ENCODE peak calls at places on chromosomes 7 and 10, in six cellular contexts. U, P, A, I, O and C are unnamed samples.

GRCh38 chr7:134174797-134175261 is 47.7 kb downstream of the LRGUK start:
- DNase-seq in U (no peak), P (no peak), A (no peak), I (no peak), O (no peak), C (no peak)

GRCh38 chr7:150340024-150340749 is 1.2 kb downstream of the RARRES2 start:
- DNase-seq in U (peak), P (no peak), A (peak), I (no peak), O (no peak), C (peak)

GRCh38 chr10:19929466-19930140 is 113.4 kb downstream of the PLXDC2 start:
- DNase-seq in U (no peak), P (no peak), A (no peak), I (no peak), O (no peak), C (no peak)

GRCh38 chr10:8037199-8037801 is 17.2 kb upstream of the GATA3 start:
- DNase-seq in U (no peak), P (no peak), A (no peak), I (no peak), O (no peak), C (no peak)

GRCh38 chr10:122265896-122266295 is 5.2 kb upstream of the BTBD16 start:
- DNase-seq in U (no peak), P (peak), A (no peak), I (no peak), O (no peak), C (peak)

GRCh38 chr10:113071446-113071845 is 121.4 kb downstream of the TCF7L2 start:
- DNase-seq in U (peak), P (no peak), A (peak), I (peak), O (peak), C (no peak)

GRCh38 chr7:10838205-10838604 is 135.5 kb upstream of the PHF14 start:
- DNase-seq in U (no peak), P (no peak), A (no peak), I (no peak), O (no peak), C (no peak)

GRCh38 chr7:28081016-28081415 is 99.6 kb downstream of the JAZF1 start:
- DNase-seq in U (peak), P (no peak), A (no peak), I (no peak), O (peak), C (no peak)

GRCh38 chr7:81127991-81128390 is 209.1 kb upstream of the SEMA3C start:
- DNase-seq in U (no peak), P (no peak), A (no peak), I (no peak), O (no peak), C (no peak)

GRCh38 chr10:36683421-36683820 is 442.0 kb upstream of the ANKRD30A start:
- DNase-seq in U (no peak), P (no peak), A (no peak), I (no peak), O (no peak), C (no peak)

DNA sequence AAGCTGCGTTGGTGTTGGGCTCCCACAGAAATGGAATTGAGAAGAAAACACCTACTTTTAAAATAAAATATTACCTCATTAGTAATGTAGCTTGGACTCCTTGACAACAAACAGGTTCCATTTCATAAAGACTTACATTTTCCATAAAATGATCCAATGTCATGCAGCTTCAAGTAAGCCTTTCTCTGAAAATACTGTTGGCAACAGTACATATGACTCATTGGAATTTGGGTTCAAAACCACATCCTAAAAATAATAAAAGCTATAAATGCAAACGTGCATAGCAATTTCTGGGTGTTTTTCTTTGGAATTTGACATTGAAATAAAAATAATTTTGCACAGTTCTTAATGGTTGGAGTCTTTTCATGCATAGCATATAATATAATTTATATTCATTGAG is 47.9 kb downstream of the FHIP2A start:
- DNase-seq in U (no peak), P (no peak), A (no peak), I (no peak), O (no peak), C (no peak)
- TF ChIP-seq POLR2AphosphoS5 in U (no peak), P (no peak), A (no peak), I (no peak), O (peak), C (no peak)

GRCh38 chr10:99369551-99369950 is 40.4 kb downstream of the CNNM1 start:
- DNase-seq in U (no peak), P (no peak), A (no peak), I (no peak), O (no peak), C (no peak)
- H3K4me3 ChIP-seq in U (no peak), P (no peak), A (no peak), I (no peak), O (no peak), C (no peak)

GRCh38 chr10:71840177-71840711 is 10.8 kb downstream of the PSAP start:
- DNase-seq in U (peak), P (no peak), A (peak), I (peak), O (peak), C (peak)
- TF ChIP-seq POLR2AphosphoS5 in U (no peak), P (no peak), A (peak), I (no peak), O (no peak), C (no peak)

GRCh38 chr10:31607481-31607880 is 288.5 kb downstream of the ZEB1 start:
- DNase-seq in U (no peak), P (no peak), A (no peak), I (no peak), O (no peak), C (no peak)

GRCh38 chr10:31605426-31605825 is 286.4 kb downstream of the ZEB1 start:
- DNase-seq in U (no peak), P (no peak), A (no peak), I (no peak), O (no peak), C (no peak)

GRCh38 chr10:31604646-31605170 is 285.7 kb downstream of the ZEB1 start:
- DNase-seq in U (no peak), P (no peak), A (no peak), I (no peak), O (no peak), C (no peak)

GRCh38 chr10:31605846-31606543 is 287.0 kb downstream of the ZEB1 start:
- DNase-seq in U (no peak), P (no peak), A (no peak), I (no peak), O (no peak), C (no peak)

DNA sequence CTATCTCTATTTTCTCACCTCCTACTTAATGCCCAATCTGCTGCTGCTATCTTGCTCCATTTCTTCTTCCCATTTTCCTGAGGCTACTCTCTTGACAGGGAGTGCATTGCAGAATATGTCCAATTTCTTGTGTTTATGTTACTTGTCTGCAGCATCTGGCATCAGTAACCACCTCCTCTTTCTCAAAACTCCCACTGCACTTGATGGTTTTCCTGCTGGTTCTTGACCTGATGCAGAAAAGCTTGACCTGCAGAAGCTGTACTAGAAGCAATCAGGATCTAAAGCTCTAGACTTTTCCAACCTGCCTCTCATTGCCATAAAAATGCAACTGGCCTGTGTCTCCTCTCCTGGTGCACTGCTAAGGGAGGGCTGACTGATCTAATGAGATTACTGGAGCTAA is 287.8 kb downstream of the ZEB1 start:
- DNase-seq in U (no peak), P (no peak), A (no peak), I (no peak), O (no peak), C (no peak)
- H3K4me3 ChIP-seq in U (no peak), P (no peak), A (no peak), I (no peak), O (no peak), C (no peak)

DNA sequence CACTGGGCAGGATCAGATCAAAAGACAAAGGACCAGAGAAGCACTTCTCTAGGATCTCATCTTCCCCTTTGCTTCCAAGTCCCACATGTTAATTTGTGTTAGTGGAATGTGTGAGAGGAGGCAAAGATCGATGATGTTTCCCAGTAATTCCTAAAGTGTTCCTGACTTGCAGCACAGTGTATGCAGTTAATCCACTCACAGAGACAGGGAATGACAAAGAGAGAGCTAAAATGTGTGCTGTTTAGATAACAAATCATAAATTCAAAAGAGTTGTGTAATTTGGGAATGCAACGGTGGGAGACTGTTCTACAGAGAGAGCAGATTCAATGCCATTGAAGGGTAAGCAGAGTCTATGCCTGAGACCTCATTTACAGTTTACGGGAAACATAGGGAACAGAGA is 132.0 kb upstream of the SVIL start:
- DNase-seq in U (no peak), P (no peak), A (no peak), I (no peak), O (no peak), C (no peak)
- TF ChIP-seq POLR2AphosphoS5 in U (peak), P (no peak), A (peak), I (no peak), O (no peak), C (peak)

GRCh38 chr7:105304040-105304895 is 84.5 kb downstream of the SRPK2 start:
- DNase-seq in U (no peak), P (no peak), A (no peak), I (peak), O (no peak), C (no peak)
- H3K4me3 ChIP-seq in U (no peak), P (no peak), A (no peak), I (peak), O (no peak), C (peak)

GRCh38 chr7:139703468-139704307 is 74.1 kb downstream of the HIPK2 start:
- DNase-seq in U (peak), P (no peak), A (no peak), I (no peak), O (no peak), C (no peak)
- TF ChIP-seq POLR2AphosphoS5 in U (no peak), P (no peak), A (no peak), I (peak), O (no peak), C (no peak)